ENCODE peak calls at places on chromosomes 6 and 20, in six cellular contexts. One of them, this sample, is unnamed.

GRCh38 chr6:125198285-125199009 is 44.9 kb downstream of the TPD52L1 start:
- DNase-seq in right atrium auricular region: no peak
- DNase-seq in fibroblast of the conjunctiva: no peak
- DNase-seq in HCEC 1CT: no peak
- DNase-seq in HS-27A: no peak
- DNase-seq in IMR-90: no peak
- DNase-seq in this sample: no peak

GRCh38 chr6:14738497-14738896 is 507.4 kb upstream of the JARID2 start:
- DNase-seq in right atrium auricular region: no peak
- DNase-seq in fibroblast of the conjunctiva: no peak
- DNase-seq in HCEC 1CT: no peak
- DNase-seq in HS-27A: no peak
- DNase-seq in IMR-90: no peak
- DNase-seq in this sample: no peak

GRCh38 chr6:121584591-121585369 is 149.3 kb downstream of the GJA1 start:
- DNase-seq in right atrium auricular region: no peak
- DNase-seq in fibroblast of the conjunctiva: no peak
- DNase-seq in HCEC 1CT: peak; percentile 7
- DNase-seq in HS-27A: no peak
- DNase-seq in IMR-90: peak; percentile 74
- DNase-seq in this sample: no peak

GRCh38 chr20:47487175-47487917 is 14.3 kb upstream of the NCOA3 start:
- DNase-seq in right atrium auricular region: no peak
- DNase-seq in fibroblast of the conjunctiva: no peak
- DNase-seq in HCEC 1CT: no peak
- DNase-seq in HS-27A: no peak
- DNase-seq in IMR-90: peak; percentile 25
- DNase-seq in this sample: no peak

GRCh38 chr6:121811106-121811505 is 375.7 kb downstream of the GJA1 start:
- DNase-seq in right atrium auricular region: no peak
- DNase-seq in fibroblast of the conjunctiva: no peak
- DNase-seq in HCEC 1CT: no peak
- DNase-seq in HS-27A: no peak
- DNase-seq in IMR-90: no peak
- DNase-seq in this sample: no peak

GRCh38 chr6:13425971-13426931 is 61.1 kb downstream of the GFOD1 start:
- DNase-seq in right atrium auricular region: no peak
- DNase-seq in fibroblast of the conjunctiva: no peak
- DNase-seq in HCEC 1CT: peak; percentile 31
- DNase-seq in HS-27A: no peak
- DNase-seq in IMR-90: peak; percentile 77
- DNase-seq in this sample: peak; percentile 21

GRCh38 chr20:56572178-56572577 is 39.1 kb downstream of the FAM209B start:
- DNase-seq in right atrium auricular region: no peak
- DNase-seq in fibroblast of the conjunctiva: no peak
- DNase-seq in HCEC 1CT: no peak
- DNase-seq in HS-27A: no peak
- DNase-seq in IMR-90: no peak
- DNase-seq in this sample: no peak

GRCh38 chr20:34522969-34523871 is 7.0 kb downstream of the DYNLRB1 start:
- DNase-seq in right atrium auricular region: peak; percentile 56
- DNase-seq in fibroblast of the conjunctiva: no peak
- DNase-seq in HCEC 1CT: peak; percentile 49
- DNase-seq in HS-27A: peak; percentile 52
- DNase-seq in IMR-90: peak; percentile 81
- DNase-seq in this sample: peak; percentile 71